ENCODE peak calls at places on chromosomes 13 and 19, in four cellular contexts. C is neural crest cell, F is GM13977, A is GF-D8. Z is an unnamed sample.

GRCh38 chr13:79435549-79435948 is 29.5 kb upstream of the RBM26 start:
- DNase-seq in C (no peak), F (no peak), A (no peak), Z (no peak)

GRCh38 chr19:37655689-37656491 is 625 bp upstream of the ZFP30 start:
- DNase-seq in C (peak), F (peak), A (peak), Z (peak)

GRCh38 chr19:14383556-14383897 is 2.3 kb downstream of the ADGRE5 start:
- DNase-seq in C (no peak), F (peak), A (no peak), Z (no peak)

GRCh38 chr13:91169641-91170040 is 177.8 kb upstream of the MIR17HG start:
- DNase-seq in C (no peak), F (no peak), A (no peak), Z (no peak)

GRCh38 chr19:19849056-19849455 is 16.6 kb upstream of the ZNF253 start:
- DNase-seq in C (no peak), F (no peak), A (no peak), Z (no peak)

GRCh38 chr13:75417006-75417384 is 65.0 kb downstream of the TBC1D4 start:
- DNase-seq in C (no peak), F (no peak), A (no peak), Z (no peak)

GRCh38 chr13:34657716-34658115 is 284.4 kb upstream of the NBEA start:
- DNase-seq in C (no peak), F (no peak), A (no peak), Z (no peak)

GRCh38 chr13:63696055-63696454 is 2280.4 kb upstream of the PCDH20 start:
- DNase-seq in C (no peak), F (no peak), A (no peak), Z (no peak)

GRCh38 chr13:23510979-23511735 is 59.1 kb upstream of the TNFRSF19 start:
- DNase-seq in C (no peak), F (peak), A (no peak), Z (peak)

GRCh38 chr19:45262570-45262969 is 11.5 kb downstream of the MARK4 start:
- DNase-seq in C (no peak), F (no peak), A (no peak), Z (no peak)

GRCh38 chr19:45632468-45633196 is 6.6 kb downstream of the EML2 start:
- DNase-seq in C (peak), F (no peak), A (no peak), Z (no peak)

GRCh38 chr19:2785244-2786000 is at the start of gene THOP1:
- DNase-seq in C (peak), F (peak), A (peak), Z (peak)